ENCODE peak calls at places on chromosomes 3 and 15, in six cellular contexts. One of them, this sample, is unnamed.

GRCh38 chr3:42369304-42369703 is 41.1 kb downstream of the LYZL4 start:
- DNase-seq in lower leg skin: peak; percentile 39
- DNase-seq in A549: no peak
- DNase-seq in OCI-LY7: no peak
- DNase-seq in progenitor cell of endocrine pancreas: no peak
- DNase-seq in heart left ventricle: no peak
- DNase-seq in this sample: peak; percentile 34

GRCh38 chr3:169661567-169662214 is 1.8 kb downstream of the MECOM start:
- DNase-seq in progenitor cell of endocrine pancreas: no peak
- DNase-seq in A549: no peak
- DNase-seq in heart left ventricle: peak; percentile 69
- DNase-seq in lower leg skin: peak; percentile 86
- DNase-seq in OCI-LY7: peak; percentile 14
- DNase-seq in this sample: peak; percentile 39

GRCh38 chr3:32696523-32696922 is 11.5 kb downstream of the CNOT10 start:
- DNase-seq in OCI-LY7: no peak
- DNase-seq in heart left ventricle: no peak
- DNase-seq in lower leg skin: no peak
- DNase-seq in progenitor cell of endocrine pancreas: no peak
- DNase-seq in A549: no peak
- DNase-seq in this sample: no peak

GRCh38 chr3:78645628-78646310 is 1122.0 kb downstream of the ROBO1 start:
- DNase-seq in A549: peak; percentile 18
- DNase-seq in heart left ventricle: no peak
- DNase-seq in OCI-LY7: peak; percentile 56
- DNase-seq in progenitor cell of endocrine pancreas: no peak
- DNase-seq in lower leg skin: no peak
- DNase-seq in this sample: peak; percentile 25

GRCh38 chr15:95303659-95304058 is 1026.8 kb upstream of the NR2F2 start:
- DNase-seq in progenitor cell of endocrine pancreas: no peak
- DNase-seq in OCI-LY7: no peak
- DNase-seq in A549: no peak
- DNase-seq in lower leg skin: no peak
- DNase-seq in heart left ventricle: no peak
- DNase-seq in this sample: no peak

GRCh38 chr15:91045065-91045464 is 22.7 kb upstream of the VPS33B start:
- DNase-seq in heart left ventricle: no peak
- DNase-seq in A549: no peak
- DNase-seq in lower leg skin: no peak
- DNase-seq in OCI-LY7: no peak
- DNase-seq in progenitor cell of endocrine pancreas: no peak
- DNase-seq in this sample: no peak

GRCh38 chr3:94083261-94083660 is 20.4 kb downstream of the NSUN3 start:
- DNase-seq in heart left ventricle: no peak
- DNase-seq in lower leg skin: no peak
- DNase-seq in progenitor cell of endocrine pancreas: no peak
- DNase-seq in A549: no peak
- DNase-seq in OCI-LY7: no peak
- DNase-seq in this sample: no peak

GRCh38 chr3:190265795-190266194 is 56.5 kb downstream of the CLDN1 start:
- DNase-seq in progenitor cell of endocrine pancreas: no peak
- DNase-seq in A549: no peak
- DNase-seq in heart left ventricle: no peak
- DNase-seq in lower leg skin: no peak
- DNase-seq in OCI-LY7: no peak
- DNase-seq in this sample: no peak

GRCh38 chr15:101425787-101426365 is 63.6 kb downstream of the PCSK6 start:
- DNase-seq in progenitor cell of endocrine pancreas: no peak
- DNase-seq in lower leg skin: peak; percentile 49
- DNase-seq in OCI-LY7: no peak
- DNase-seq in heart left ventricle: no peak
- DNase-seq in A549: no peak
- DNase-seq in this sample: no peak

GRCh38 chr15:60649845-60650548 is 171.1 kb upstream of the ICE2 start:
- DNase-seq in A549: no peak
- DNase-seq in heart left ventricle: no peak
- DNase-seq in lower leg skin: no peak
- DNase-seq in progenitor cell of endocrine pancreas: no peak
- DNase-seq in OCI-LY7: no peak
- DNase-seq in this sample: no peak

GRCh38 chr3:143267984-143268383 is 148.4 kb downstream of the CHST2 start:
- DNase-seq in lower leg skin: no peak
- DNase-seq in A549: no peak
- DNase-seq in OCI-LY7: no peak
- DNase-seq in progenitor cell of endocrine pancreas: no peak
- DNase-seq in heart left ventricle: no peak
- DNase-seq in this sample: no peak

GRCh38 chr3:20041197-20041780 is 1.0 kb downstream of the KAT2B start:
- DNase-seq in lower leg skin: peak; percentile 97
- DNase-seq in heart left ventricle: peak; percentile 95
- DNase-seq in A549: peak; percentile 39
- DNase-seq in OCI-LY7: peak; percentile 77
- DNase-seq in progenitor cell of endocrine pancreas: peak; percentile 51
- DNase-seq in this sample: peak; percentile 71
- TF ChIP-seq CTCF in lower leg skin: no peak
- TF ChIP-seq CTCF in heart left ventricle: no peak
- TF ChIP-seq CTCF in A549: no peak
- TF ChIP-seq CTCF in OCI-LY7: no peak
- TF ChIP-seq CTCF in progenitor cell of endocrine pancreas: no peak
- TF ChIP-seq CTCF in this sample: peak; percentile 10

DNA sequence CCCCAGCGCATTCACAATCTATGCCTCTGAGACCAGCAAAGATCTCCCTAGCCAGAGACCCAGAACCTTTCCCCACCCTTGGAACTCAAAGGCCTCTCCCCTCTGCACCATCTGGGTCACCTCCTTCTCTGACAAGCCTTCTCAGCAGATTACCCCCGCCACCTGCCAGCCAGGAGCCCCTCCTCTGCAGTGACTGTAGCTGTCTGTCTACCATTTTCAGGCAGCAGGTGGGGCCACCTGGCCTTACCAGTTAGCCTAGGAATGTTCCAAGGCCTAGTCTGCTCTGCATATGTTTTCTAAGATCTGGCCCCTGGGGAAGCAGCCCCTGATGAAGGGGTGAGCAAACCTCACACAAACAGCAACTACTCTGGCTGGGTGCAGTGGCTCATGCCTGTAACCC is 2.4 kb downstream of the MYLK start:
- DNase-seq in lower leg skin: no peak
- DNase-seq in heart left ventricle: no peak
- DNase-seq in OCI-LY7: no peak
- DNase-seq in progenitor cell of endocrine pancreas: no peak
- DNase-seq in A549: no peak
- DNase-seq in this sample: no peak
- TF ChIP-seq CTCF in lower leg skin: no peak
- TF ChIP-seq CTCF in heart left ventricle: no peak
- TF ChIP-seq CTCF in OCI-LY7: no peak
- TF ChIP-seq CTCF in progenitor cell of endocrine pancreas: no peak
- TF ChIP-seq CTCF in A549: no peak
- TF ChIP-seq CTCF in this sample: no peak

DNA sequence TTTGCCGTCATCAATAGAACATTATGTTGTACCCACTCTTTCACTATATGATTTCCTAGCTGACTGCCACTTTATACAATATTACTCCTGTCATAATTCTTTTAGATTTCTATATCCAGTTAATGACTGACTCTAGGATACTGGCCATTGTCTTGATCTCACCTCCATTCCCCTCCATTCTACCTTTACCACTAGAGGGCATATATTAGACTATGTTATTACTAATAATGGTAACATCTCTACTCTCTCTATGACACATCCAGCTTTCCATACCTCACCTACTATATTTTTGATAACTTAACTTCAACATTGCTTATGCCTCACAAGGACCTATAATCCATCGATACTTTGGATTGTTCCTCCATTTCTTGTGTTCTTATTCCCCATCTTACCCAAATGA is 31.4 kb upstream of the POU1F1 start:
- DNase-seq in A549: no peak
- DNase-seq in progenitor cell of endocrine pancreas: no peak
- DNase-seq in OCI-LY7: no peak
- DNase-seq in heart left ventricle: no peak
- DNase-seq in lower leg skin: no peak
- DNase-seq in this sample: no peak
- TF ChIP-seq CTCF in A549: no peak
- TF ChIP-seq CTCF in progenitor cell of endocrine pancreas: no peak
- TF ChIP-seq CTCF in OCI-LY7: peak; percentile 67
- TF ChIP-seq CTCF in heart left ventricle: no peak
- TF ChIP-seq CTCF in lower leg skin: no peak
- TF ChIP-seq CTCF in this sample: peak; percentile 8

GRCh38 chr3:179719048-179719734 is 66.4 kb downstream of the USP13 start:
- DNase-seq in A549: no peak
- DNase-seq in lower leg skin: no peak
- DNase-seq in heart left ventricle: no peak
- DNase-seq in OCI-LY7: no peak
- DNase-seq in progenitor cell of endocrine pancreas: no peak
- DNase-seq in this sample: no peak
- TF ChIP-seq CTCF in A549: no peak
- TF ChIP-seq CTCF in lower leg skin: no peak
- TF ChIP-seq CTCF in heart left ventricle: no peak
- TF ChIP-seq CTCF in OCI-LY7: no peak
- TF ChIP-seq CTCF in progenitor cell of endocrine pancreas: no peak
- TF ChIP-seq CTCF in this sample: no peak

GRCh38 chr3:25661694-25662455 is 2.8 kb downstream of the TOP2B start:
- DNase-seq in heart left ventricle: no peak
- DNase-seq in lower leg skin: no peak
- DNase-seq in OCI-LY7: peak; percentile 65
- DNase-seq in A549: no peak
- DNase-seq in progenitor cell of endocrine pancreas: no peak
- DNase-seq in this sample: no peak
- TF ChIP-seq CTCF in heart left ventricle: no peak
- TF ChIP-seq CTCF in lower leg skin: no peak
- TF ChIP-seq CTCF in OCI-LY7: peak; percentile 72
- TF ChIP-seq CTCF in A549: peak; percentile 6
- TF ChIP-seq CTCF in progenitor cell of endocrine pancreas: no peak
- TF ChIP-seq CTCF in this sample: peak; percentile 23